ENCODE peak calls at places on chromosome 4, in five cellular contexts. N, J, G, S and X are unnamed samples.

GRCh38 chr4:135552131-135552530 is 1350.5 kb upstream of the PABPC4L start:
- DNase-seq in N (no peak), G (no peak), J (no peak), S (no peak), X (no peak)

GRCh38 chr4:142777045-142777743 is 68.9 kb downstream of the INPP4B start:
- DNase-seq in N (no peak), J (no peak), G (no peak), S (no peak), X (no peak)

GRCh38 chr4:20393486-20394100 is 141.9 kb downstream of the SLIT2 start:
- DNase-seq in N (no peak), S (no peak), G (no peak), J (no peak), X (no peak)

GRCh38 chr4:80307183-80307735 is 28.3 kb upstream of the CFAP299 start:
- DNase-seq in N (no peak), S (no peak), G (no peak), J (no peak), X (no peak)

GRCh38 chr4:78190078-78190477 is 133.0 kb downstream of the FRAS1 start:
- DNase-seq in N (no peak), J (no peak), S (no peak), G (no peak), X (no peak)

GRCh38 chr4:8260656-8261111 is 8.9 kb upstream of the HTRA3 start:
- DNase-seq in G (no peak), J (no peak), N (no peak), S (no peak), X (no peak)

GRCh38 chr4:151658959-151659593 is 101.7 kb downstream of the GATB start:
- DNase-seq in J (no peak), S (no peak), G (no peak), N (no peak), X (no peak)

GRCh38 chr4:37591349-37591748 is 94.8 kb downstream of the RELL1 start:
- DNase-seq in S (peak), G (no peak), J (no peak), N (no peak), X (no peak)

GRCh38 chr4:98110214-98110613 is 33.1 kb downstream of the STPG2 start:
- DNase-seq in S (no peak), G (no peak), N (no peak), J (no peak), X (no peak)

GRCh38 chr4:127783026-127783769 is 1.1 kb downstream of the HSPA4L start:
- DNase-seq in N (peak), G (no peak), S (peak), J (peak), X (peak)
- TF ChIP-seq POLR2A in N (no peak), G (no peak), S (peak), J (no peak), X (no peak)

DNA sequence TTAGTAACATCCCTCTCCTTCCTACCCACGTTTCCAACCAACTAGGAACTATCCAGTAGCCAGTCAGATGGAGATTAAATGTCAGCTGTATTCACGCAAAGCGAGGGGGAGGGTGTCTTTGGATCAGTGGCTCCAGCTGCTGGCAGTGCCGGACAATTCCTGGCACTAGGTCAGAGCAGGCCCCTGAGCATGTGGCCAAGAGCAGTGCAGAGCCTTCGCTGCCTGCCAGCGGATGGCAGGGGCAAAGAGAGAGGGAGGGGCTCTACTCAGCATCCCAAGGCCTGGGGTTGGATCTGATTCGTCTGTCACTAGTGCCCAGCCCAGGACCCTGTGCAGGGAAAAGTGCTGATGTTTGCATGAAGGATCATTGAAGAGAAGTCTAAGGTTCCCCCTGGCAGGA is 28.7 kb upstream of the JAKMIP1 start:
- DNase-seq in G (no peak), N (no peak), J (no peak), S (no peak), X (no peak)
- TF ChIP-seq MYC in G (no peak), N (no peak), J (no peak), S (no peak), X (no peak)

GRCh38 chr4:149158852-149159251 is 656.8 kb downstream of the IQCM start:
- DNase-seq in G (no peak), S (no peak), J (no peak), N (no peak), X (no peak)
- TF ChIP-seq MAX in G (no peak), S (no peak), J (no peak), N (no peak), X (no peak)

GRCh38 chr4:183507928-183508327 is 3.1 kb downstream of the ING2 start:
- DNase-seq in N (peak), J (no peak), S (peak), G (no peak), X (peak)

GRCh38 chr4:183505556-183506388 is 914 bp downstream of the ING2 start:
- DNase-seq in N (peak), G (peak), J (peak), S (peak), X (peak)

GRCh38 chr4:183504930-183505555 is at the start of gene ING2:
- DNase-seq in J (peak), G (no peak), S (peak), N (peak), X (no peak)

GRCh38 chr4:183504064-183504929 is 561 bp upstream of the ING2 start:
- DNase-seq in J (peak), S (peak), G (peak), N (peak), X (peak)

GRCh38 chr4:183506389-183506735 is 1.5 kb downstream of the ING2 start:
- DNase-seq in J (no peak), S (no peak), N (no peak), G (no peak), X (no peak)
- TF ChIP-seq POLR2A in J (no peak), S (no peak), N (no peak), G (no peak), X (no peak)

GRCh38 chr4:101621120-101621519 is 169.4 kb upstream of the BANK1 start:
- DNase-seq in S (no peak), N (no peak), J (no peak), G (no peak), X (no peak)
- TF ChIP-seq MYC in S (no peak), N (no peak), J (no peak), G (no peak), X (no peak)

GRCh38 chr4:26780524-26780923 is 80.1 kb upstream of the STIM2 start:
- DNase-seq in N (no peak), G (no peak), J (no peak), S (no peak), X (peak)
- TF ChIP-seq MAX in N (no peak), G (no peak), J (no peak), S (no peak), X (peak)

GRCh38 chr4:13484045-13484748 is at the start of gene RAB28:
- DNase-seq in G (peak), J (peak), N (peak), S (peak), X (peak)
- TF ChIP-seq POLR2A in G (peak), J (peak), N (peak), S (peak), X (peak)

GRCh38 chr4:179666226-179666625 is 2224.0 kb upstream of the AGA start:
- DNase-seq in S (no peak), G (no peak), J (no peak), N (no peak), X (peak)
- TF ChIP-seq MYC in S (no peak), G (no peak), J (no peak), N (no peak), X (no peak)

GRCh38 chr4:122775039-122775438 is 42.5 kb downstream of the BBS12 start:
- DNase-seq in J (no peak), N (peak), G (no peak), S (no peak), X (no peak)

GRCh38 chr4:122771724-122772123 is 39.2 kb downstream of the BBS12 start:
- DNase-seq in G (no peak), J (no peak), N (no peak), S (no peak), X (no peak)

GRCh38 chr4:122773021-122773420 is 40.5 kb downstream of the BBS12 start:
- DNase-seq in J (no peak), G (no peak), S (no peak), N (no peak), X (no peak)

GRCh38 chr4:122775987-122776836 is 43.7 kb downstream of the BBS12 start:
- DNase-seq in S (no peak), G (no peak), N (peak), J (no peak), X (no peak)

DNA sequence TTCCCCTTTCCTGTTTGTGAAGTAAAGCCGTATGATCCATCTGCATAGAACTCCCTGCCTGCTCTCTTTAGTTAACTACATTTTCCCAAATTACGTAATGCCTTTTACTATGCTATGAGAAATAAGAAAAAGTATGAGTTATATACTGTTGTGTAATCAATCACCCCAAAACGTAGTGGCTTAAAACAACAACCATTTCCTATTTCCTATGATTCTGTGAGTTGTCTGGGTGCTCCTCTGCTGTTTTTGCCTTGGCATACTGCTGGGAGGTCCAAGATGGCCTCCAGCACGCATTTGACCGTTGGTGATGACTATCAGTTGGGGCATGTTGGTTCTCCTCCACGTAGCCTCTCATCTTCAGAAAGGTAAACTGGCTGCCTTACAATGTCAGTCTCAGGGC is 39.8 kb downstream of the BBS12 start:
- DNase-seq in S (no peak), G (no peak), J (no peak), N (no peak), X (no peak)
- TF ChIP-seq MAX in S (no peak), G (no peak), J (no peak), N (no peak), X (no peak)